ENCODE peak calls at places on chromosomes 3 and 15, in six cellular contexts. K is right cardiac atrium, W is fibroblast of lung, X is A549, I is body of pancreas, U is lower lobe of right lung. M is an unnamed sample. For H3K4me1, the result is how much of the 10 kb centered on the place peaks cover.

GRCh38 chr3:11390411-11391171 is 118.4 kb downstream of the ATG7 start:
- DNase-seq in W (peak), U (no peak), K (no peak), I (no peak), X (no peak), M (no peak)

GRCh38 chr3:151012753-151013152 is 40.2 kb upstream of the CLRN1 start:
- DNase-seq in I (no peak), W (no peak), U (no peak), K (no peak), X (no peak), M (no peak)

GRCh38 chr15:70604671-70605070 is 158.7 kb downstream of the UACA start:
- DNase-seq in I (no peak), X (no peak), U (no peak), K (peak), W (no peak), M (peak)

GRCh38 chr3:72230774-72231379 is 445.9 kb upstream of the PROK2 start:
- DNase-seq in W (peak), K (no peak), X (no peak), I (no peak), U (no peak), M (no peak)

GRCh38 chr15:60795889-60796288 is 316.9 kb upstream of the ICE2 start:
- DNase-seq in I (no peak), U (no peak), X (no peak), W (no peak), K (no peak), M (no peak)

GRCh38 chr3:63968612-63969350 is 54.5 kb downstream of the PSMD6 start:
- DNase-seq in W (no peak), X (no peak), I (no peak), U (no peak), K (no peak), M (no peak)

GRCh38 chr15:51267047-51267713 is 71.2 kb downstream of the CYP19A1 start:
- DNase-seq in U (no peak), W (no peak), K (no peak), X (no peak), I (no peak), M (peak)

GRCh38 chr3:193347507-193348501 is 30.7 kb downstream of the ATP13A5 start:
- DNase-seq in I (no peak), U (no peak), W (no peak), X (no peak), K (no peak), M (no peak)

GRCh38 chr3:102060814-102061213 is 211.5 kb downstream of the NFKBIZ start:
- DNase-seq in U (no peak), X (peak), K (no peak), W (no peak), I (no peak), M (no peak)

GRCh38 chr3:194139085-194139976 is 3.4 kb downstream of the HES1 start:
- DNase-seq in U (no peak), K (peak), X (no peak), W (no peak), I (no peak), M (peak)

GRCh38 chr3:42705039-42705767 is 2.6 kb upstream of the HHATL start:
- DNase-seq in K (peak), W (no peak), X (no peak), U (peak), I (no peak), M (no peak)

GRCh38 chr15:95051881-95052280 is 820.5 kb downstream of the MCTP2 start:
- DNase-seq in U (no peak), I (no peak), K (no peak), W (no peak), X (no peak), M (no peak)

GRCh38 chr3:73710340-73710739 is 85.6 kb upstream of the PDZRN3 start:
- DNase-seq in W (no peak), X (no peak), I (no peak), U (no peak), K (no peak), M (no peak)

GRCh38 chr3:42515976-42516375 is 13.5 kb downstream of the VIPR1 start:
- DNase-seq in I (no peak), X (no peak), W (no peak), K (no peak), U (no peak), M (no peak)

GRCh38 chr15:63264685-63265302 is 12.6 kb upstream of the APH1B start:
- DNase-seq in U (no peak), K (no peak), X (no peak), W (peak), I (no peak), M (no peak)

GRCh38 chr3:13332158-13332557 is 88.0 kb downstream of the NUP210 start:
- DNase-seq in W (no peak), X (no peak), U (no peak), I (peak), K (no peak), M (no peak)

GRCh38 chr15:38085931-38086562 is 151.6 kb downstream of the TMCO5A start:
- DNase-seq in X (no peak), I (no peak), W (no peak), U (no peak), K (no peak), M (no peak)

GRCh38 chr15:98746375-98746679 is 98.0 kb downstream of the IGF1R start:
- DNase-seq in W (no peak), U (no peak), I (no peak), X (no peak), K (no peak), M (peak)

GRCh38 chr3:192851821-192852352 is 65.8 kb downstream of the MB21D2 start:
- DNase-seq in W (peak), K (peak), X (peak), U (peak), I (peak), M (peak)

GRCh38 chr15:69398541-69398940 is 15.6 kb upstream of the KIF23 start:
- DNase-seq in W (peak), X (no peak), I (no peak), K (no peak), U (no peak), M (no peak)

GRCh38 chr3:54573922-54574321 is 353.9 kb downstream of the LRTM1 start:
- DNase-seq in X (no peak), U (no peak), K (no peak), W (no peak), I (no peak), M (no peak)

GRCh38 chr3:99041747-99042146 is 140.3 kb upstream of the DCBLD2 start:
- DNase-seq in X (no peak), K (no peak), I (no peak), W (no peak), U (no peak), M (no peak)

GRCh38 chr15:62868507-62868906 is 174.0 kb upstream of the TPM1 start:
- DNase-seq in X (no peak), K (no peak), W (no peak), U (no peak), I (no peak), M (no peak)

GRCh38 chr15:78914027-78914764 is 30.6 kb downstream of the CTSH start:
- DNase-seq in K (no peak), W (peak), U (no peak), X (peak), I (peak), M (no peak)

GRCh38 chr3:45544719-45545296 is 49.7 kb upstream of the LIMD1 start:
- DNase-seq in U (no peak), I (no peak), X (no peak), W (no peak), K (no peak), M (no peak)

GRCh38 chr15:29822685-29823459 is 604 bp upstream of the TJP1 start:
- DNase-seq in W (peak), X (peak), K (peak), I (peak), U (peak), M (peak)

GRCh38 chr15:79329186-79329611 is 18.3 kb downstream of the TMED3 start:
- DNase-seq in X (no peak), U (no peak), W (peak), K (no peak), I (no peak), M (no peak)

GRCh38 chr3:184011937-184012889 is 5.5 kb downstream of the ABCC5 start:
- DNase-seq in I (no peak), K (no peak), X (no peak), W (no peak), U (no peak), M (no peak)

GRCh38 chr3:87191641-87192040 is 35.5 kb upstream of the CHMP2B start:
- DNase-seq in I (no peak), W (no peak), X (no peak), U (no peak), K (no peak), M (no peak)

GRCh38 chr3:15903164-15903563 is 105.4 kb upstream of the ANKRD28 start:
- DNase-seq in U (no peak), I (peak), W (peak), X (no peak), K (no peak), M (peak)

GRCh38 chr3:78201066-78201465 is 1161.2 kb downstream of the ROBO2 start:
- DNase-seq in K (no peak), W (peak), U (no peak), X (no peak), I (no peak), M (no peak)

GRCh38 chr15:94792166-94792565 is 560.8 kb downstream of the MCTP2 start:
- DNase-seq in X (no peak), U (no peak), K (no peak), I (no peak), W (peak), M (no peak)

GRCh38 chr3:58989173-58989572 is 60.7 kb downstream of the CFAP20DC start:
- DNase-seq in K (no peak), U (no peak), X (no peak), I (no peak), W (peak), M (no peak)

GRCh38 chr3:66037330-66037985 is 1.3 kb downstream of the MAGI1 start:
- DNase-seq in U (peak), K (peak), X (peak), I (peak), W (peak), M (peak)

GRCh38 chr15:75666823-75667501 is 19.2 kb downstream of the SNX33 start:
- DNase-seq in K (peak), U (peak), I (peak), X (peak), W (peak), M (no peak)

GRCh38 chr3:63977893-63978292 is 45.4 kb downstream of the PSMD6 start:
- DNase-seq in U (no peak), W (no peak), K (no peak), X (no peak), I (no peak), M (no peak)

GRCh38 chr15:73628976-73629854 is 4.0 kb downstream of the NPTN start:
- DNase-seq in I (no peak), U (no peak), W (no peak), X (no peak), K (no peak), M (no peak)
- H3K4me1 ChIP-seq in I (half or more), U (half or more), W (under half), X (half or more), K (under half), M (half or more)

DNA sequence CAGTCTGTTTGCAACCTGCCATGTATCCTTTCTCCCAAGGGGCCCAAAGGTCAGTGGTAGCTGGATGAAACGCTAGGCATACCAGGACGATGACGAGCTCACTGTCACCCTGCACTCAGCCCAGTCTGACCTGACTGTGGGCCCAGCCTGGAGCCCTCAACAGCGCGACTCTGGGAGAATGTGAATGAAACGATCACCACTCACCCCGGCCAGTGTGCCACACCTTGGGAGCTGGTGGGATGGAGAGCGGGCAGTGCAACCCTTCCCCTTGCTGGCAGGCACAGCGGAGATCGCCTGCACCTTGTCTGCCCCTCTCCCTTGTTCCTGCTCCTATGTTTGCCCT is 27.2 kb downstream of the SRPRB start:
- DNase-seq in K (no peak), I (no peak), U (no peak), W (no peak), X (no peak), M (no peak)
- H3K4me1 ChIP-seq in K (under half), I (under half), U (under half), W (under half), X (under half), M (under half)

GRCh38 chr3:141418751-141419150 is 50.4 kb downstream of the ZBTB38 start:
- DNase-seq in U (no peak), K (no peak), I (no peak), X (no peak), W (no peak), M (no peak)

GRCh38 chr3:141414141-141414689 is 45.9 kb downstream of the ZBTB38 start:
- DNase-seq in U (no peak), I (peak), X (no peak), W (no peak), K (no peak), M (peak)

GRCh38 chr3:141413387-141414140 is 45.3 kb downstream of the ZBTB38 start:
- DNase-seq in U (no peak), W (no peak), X (no peak), I (no peak), K (no peak), M (no peak)

GRCh38 chr3:141414800-141415462 is 46.6 kb downstream of the ZBTB38 start:
- DNase-seq in X (peak), W (peak), K (no peak), U (no peak), I (no peak), M (no peak)

DNA sequence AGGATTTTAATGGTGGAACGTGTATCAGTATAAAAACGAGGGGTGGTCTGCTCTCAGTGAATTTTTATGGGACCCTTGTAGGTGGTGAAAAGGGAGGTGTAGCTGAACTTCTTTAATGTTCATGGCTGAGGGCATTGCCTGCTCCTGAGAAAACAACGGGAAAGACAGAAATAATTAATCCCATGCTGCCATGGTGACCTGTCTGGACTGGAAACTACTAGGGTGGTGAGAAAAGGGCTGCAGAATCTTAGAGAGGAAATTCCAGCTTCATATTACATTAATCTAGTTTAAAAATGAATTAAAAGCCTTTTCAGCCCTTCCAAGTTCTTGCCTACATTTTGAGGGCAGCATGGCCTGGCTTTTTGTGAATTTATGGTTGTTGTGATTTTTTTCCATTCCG is 47.7 kb downstream of the ZBTB38 start:
- DNase-seq in K (no peak), U (no peak), X (no peak), W (no peak), I (no peak), M (peak)
- H3K4me1 ChIP-seq in K (under half), U (half or more), X (half or more), W (under half), I (half or more), M (under half)

GRCh38 chr3:108097326-108098035 is 6.7 kb upstream of the CD47 start:
- DNase-seq in W (no peak), K (no peak), U (no peak), I (no peak), X (no peak), M (no peak)
- H3K4me1 ChIP-seq in W (under half), K (under half), U (under half), I (under half), X (under half), M (under half)

GRCh38 chr3:188057124-188057523 is 96.8 kb upstream of the LPP start:
- DNase-seq in I (no peak), K (no peak), W (no peak), X (no peak), U (no peak), M (no peak)
- H3K4me1 ChIP-seq in I (half or more), K (under half), W (under half), X (under half), U (under half), M (under half)

GRCh38 chr3:57985176-57985976 is 22.8 kb upstream of the FLNB start:
- DNase-seq in K (peak), U (no peak), I (no peak), X (no peak), W (no peak), M (no peak)

GRCh38 chr3:57986261-57986660 is 22.0 kb upstream of the FLNB start:
- DNase-seq in K (no peak), W (no peak), U (no peak), I (no peak), X (no peak), M (no peak)

GRCh38 chr3:57985977-57986246 is 22.3 kb upstream of the FLNB start:
- DNase-seq in K (peak), W (no peak), I (no peak), X (no peak), U (no peak), M (no peak)

GRCh38 chr3:57982561-57983243 is 25.5 kb upstream of the FLNB start:
- DNase-seq in K (peak), I (no peak), X (no peak), W (no peak), U (no peak), M (no peak)

GRCh38 chr3:57983734-57984518 is 24.3 kb upstream of the FLNB start:
- DNase-seq in W (peak), K (peak), U (peak), I (peak), X (no peak), M (peak)
- H3K4me1 ChIP-seq in W (under half), K (under half), U (under half), I (under half), X (half or more), M (under half)

GRCh38 chr3:134319894-134320293 is 54.4 kb downstream of the AMOTL2 start:
- DNase-seq in I (no peak), W (no peak), U (no peak), X (no peak), K (no peak), M (no peak)

GRCh38 chr3:134325106-134325705 is 49.0 kb downstream of the AMOTL2 start:
- DNase-seq in W (no peak), K (no peak), I (no peak), X (no peak), U (no peak), M (no peak)

GRCh38 chr3:134323966-134324962 is 50.0 kb downstream of the AMOTL2 start:
- DNase-seq in X (no peak), K (no peak), W (no peak), U (no peak), I (no peak), M (no peak)

GRCh38 chr3:134320749-134321148 is 53.5 kb downstream of the AMOTL2 start:
- DNase-seq in X (no peak), K (no peak), W (no peak), I (no peak), U (no peak), M (no peak)

GRCh38 chr3:134322286-134322685 is 52.0 kb downstream of the AMOTL2 start:
- DNase-seq in W (peak), X (no peak), I (no peak), K (no peak), U (no peak), M (no peak)
- H3K4me1 ChIP-seq in W (under half), X (half or more), I (under half), K (under half), U (under half), M (under half)